ENCODE peak calls at places on chromosomes 1 and 21, in six cellular contexts. P is MM.1S, I is body of pancreas, Y is pancreas, E is PC-9, Q is left ventricle myocardium inferior. M is an unnamed sample. For H3K27me3, the result is how much of the 10 kb centered on the place peaks cover.

GRCh38 chr1:57162607-57163235 is 196.9 kb upstream of the C8B start:
- DNase-seq in P (no peak), I (no peak), Y (no peak), E (no peak), Q (peak), M (no peak)

GRCh38 chr21:32733356-32733755 is 5.5 kb upstream of the SYNJ1 start:
- DNase-seq in P (no peak), I (no peak), Y (no peak), E (no peak), Q (no peak), M (no peak)

GRCh38 chr1:24139846-24140425 is 3.0 kb downstream of the IL22RA1 start:
- DNase-seq in P (no peak), I (peak), Y (no peak), E (no peak), Q (no peak), M (no peak)

GRCh38 chr1:180155202-180155682 is 573 bp downstream of the QSOX1 start:
- DNase-seq in P (no peak), I (peak), Y (peak), E (no peak), Q (no peak), M (peak)

GRCh38 chr1:19388980-19389379 is 76.9 kb downstream of the SLC66A1 start:
- DNase-seq in P (no peak), I (no peak), Y (no peak), E (no peak), Q (no peak), M (no peak)

GRCh38 chr1:219905524-219905923 is 22.8 kb downstream of the SLC30A10 start:
- DNase-seq in P (no peak), I (no peak), Y (no peak), E (no peak), Q (no peak), M (no peak)

GRCh38 chr1:236685917-236686814 is at the start of gene ACTN2:
- DNase-seq in P (no peak), I (peak), Y (peak), E (no peak), Q (peak), M (peak)

GRCh38 chr1:208850441-208850840 is 606.3 kb upstream of the PLXNA2 start:
- DNase-seq in P (no peak), I (no peak), Y (no peak), E (no peak), Q (no peak), M (no peak)

GRCh38 chr1:207499573-207499972 is 3.6 kb downstream of the CR1 start:
- DNase-seq in P (peak), I (peak), Y (peak), E (peak), Q (peak), M (no peak)

GRCh38 chr1:115647000-115647399 is 5.2 kb downstream of the VANGL1 start:
- DNase-seq in P (no peak), I (no peak), Y (no peak), E (no peak), Q (no peak), M (no peak)

GRCh38 chr1:205963352-205963751 is 20.1 kb upstream of the SLC26A9 start:
- DNase-seq in P (no peak), I (no peak), Y (no peak), E (no peak), Q (no peak), M (no peak)

GRCh38 chr1:87641996-87642395 is 313.3 kb downstream of the LMO4 start:
- DNase-seq in P (no peak), I (no peak), Y (no peak), E (no peak), Q (no peak), M (no peak)

GRCh38 chr1:203028784-203029553 is 2.7 kb downstream of the PPFIA4 start:
- DNase-seq in P (no peak), I (no peak), Y (no peak), E (no peak), Q (no peak), M (no peak)

GRCh38 chr1:54002544-54003248 is 15.3 kb downstream of the LDLRAD1 start:
- DNase-seq in P (no peak), I (no peak), Y (no peak), E (no peak), Q (no peak), M (no peak)

GRCh38 chr1:33176362-33176850 is 5.4 kb downstream of the TRIM62 start:
- DNase-seq in P (no peak), I (no peak), Y (no peak), E (peak), Q (no peak), M (no peak)

GRCh38 chr1:29124366-29125236 is 898 bp upstream of the TMEM200B start:
- DNase-seq in P (peak), I (peak), Y (peak), E (peak), Q (peak), M (peak)

GRCh38 chr1:151964510-151964909 is 29.1 kb downstream of the S100A10 start:
- DNase-seq in P (no peak), I (no peak), Y (no peak), E (no peak), Q (no peak), M (no peak)

GRCh38 chr1:54972436-54972835 is 8.0 kb upstream of the TMEM61 start:
- DNase-seq in P (no peak), I (no peak), Y (no peak), E (no peak), Q (no peak), M (no peak)

GRCh38 chr1:178088651-178089050 is 5.3 kb upstream of the RASAL2 start:
- DNase-seq in P (no peak), I (no peak), Y (no peak), E (no peak), Q (no peak), M (no peak)

GRCh38 chr1:117335376-117336086 is 31.7 kb upstream of the MAN1A2 start:
- DNase-seq in P (no peak), I (no peak), Y (no peak), E (no peak), Q (no peak), M (no peak)

GRCh38 chr1:30081379-30082102 is 641.8 kb downstream of the MATN1 start:
- DNase-seq in P (no peak), I (no peak), Y (no peak), E (no peak), Q (no peak), M (no peak)

GRCh38 chr1:224381880-224382548 is 25.3 kb downstream of the CNIH4 start:
- DNase-seq in P (no peak), I (no peak), Y (no peak), E (no peak), Q (no peak), M (no peak)

GRCh38 chr1:155250633-155251449 is 4.4 kb downstream of the ENTREP3 start:
- DNase-seq in P (peak), I (peak), Y (peak), E (peak), Q (peak), M (peak)

GRCh38 chr1:209860293-209860881 is 32.6 kb downstream of the UTP25 start:
- DNase-seq in P (peak), I (peak), Y (peak), E (peak), Q (peak), M (peak)

GRCh38 chr1:145711213-145711651 is 4.1 kb upstream of the PDZK1 start:
- DNase-seq in P (no peak), I (no peak), Y (no peak), E (no peak), Q (no peak), M (no peak)

GRCh38 chr1:180609643-180610555 is 21.9 kb upstream of the XPR1 start:
- DNase-seq in P (no peak), I (peak), Y (peak), E (no peak), Q (no peak), M (no peak)

GRCh38 chr1:230730979-230731378 is 16.2 kb upstream of the CAPN9 start:
- DNase-seq in P (no peak), I (peak), Y (no peak), E (no peak), Q (no peak), M (no peak)

GRCh38 chr1:107514841-107515240 is 374.0 kb downstream of the NTNG1 start:
- DNase-seq in P (no peak), I (no peak), Y (no peak), E (no peak), Q (no peak), M (no peak)

GRCh38 chr1:10650591-10651216 is 145.7 kb downstream of the CASZ1 start:
- DNase-seq in P (no peak), I (no peak), Y (no peak), E (no peak), Q (no peak), M (no peak)

GRCh38 chr21:38875694-38876492 is 70.2 kb downstream of the ETS2 start:
- DNase-seq in P (no peak), I (no peak), Y (no peak), E (no peak), Q (no peak), M (no peak)

GRCh38 chr1:235952950-235953615 is 86.4 kb upstream of the LYST start:
- DNase-seq in P (no peak), I (no peak), Y (no peak), E (no peak), Q (no peak), M (peak)

GRCh38 chr1:92356956-92357355 is 58.1 kb downstream of the RPAP2 start:
- DNase-seq in P (no peak), I (no peak), Y (no peak), E (no peak), Q (no peak), M (no peak)

DNA sequence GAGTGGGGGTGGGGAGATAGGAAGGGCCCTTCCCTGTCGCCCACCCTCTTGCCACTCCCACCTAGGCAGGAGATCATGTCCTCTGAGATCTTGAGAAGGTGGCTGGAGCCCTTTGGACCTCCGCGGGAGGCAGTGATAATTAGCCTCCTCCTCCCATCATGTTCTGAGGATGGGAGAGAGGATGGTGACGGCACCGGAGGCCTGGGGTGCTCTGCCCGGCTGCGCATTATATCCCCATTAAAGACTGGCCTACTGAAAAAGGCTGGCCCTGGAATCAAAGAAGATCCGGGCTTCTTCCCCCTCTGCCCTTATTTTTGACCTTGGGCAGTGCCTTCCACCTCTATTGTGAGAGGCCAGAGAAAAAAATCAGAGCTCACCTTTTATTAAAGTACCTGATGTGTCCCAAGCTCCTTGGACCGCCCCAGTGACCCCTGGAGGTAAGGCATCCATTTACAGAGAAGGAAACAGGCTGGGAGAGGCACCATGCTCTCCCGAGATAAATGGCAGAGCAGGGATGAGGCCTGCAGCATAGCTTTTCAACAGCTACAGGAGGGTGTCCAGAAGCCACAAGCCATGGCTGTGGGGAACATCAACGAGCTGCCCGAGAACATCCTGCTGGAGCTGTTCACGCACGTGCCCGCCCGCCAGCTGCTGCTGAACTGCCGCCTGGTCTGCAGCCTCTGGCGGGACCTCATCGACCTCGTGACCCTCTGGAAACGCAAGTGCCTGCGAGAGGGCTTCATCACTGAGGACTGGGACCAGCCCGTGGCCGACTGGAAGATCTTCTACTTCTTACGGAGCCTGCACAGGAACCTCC is 794 bp downstream of the FBXO44 start:
- DNase-seq in P (no peak), I (no peak), Y (peak), E (no peak), Q (no peak), M (no peak)
- TF ChIP-seq CTCF in P (no peak), I (no peak), Y (no peak), E (no peak), Q (no peak), M (no peak)

DNA sequence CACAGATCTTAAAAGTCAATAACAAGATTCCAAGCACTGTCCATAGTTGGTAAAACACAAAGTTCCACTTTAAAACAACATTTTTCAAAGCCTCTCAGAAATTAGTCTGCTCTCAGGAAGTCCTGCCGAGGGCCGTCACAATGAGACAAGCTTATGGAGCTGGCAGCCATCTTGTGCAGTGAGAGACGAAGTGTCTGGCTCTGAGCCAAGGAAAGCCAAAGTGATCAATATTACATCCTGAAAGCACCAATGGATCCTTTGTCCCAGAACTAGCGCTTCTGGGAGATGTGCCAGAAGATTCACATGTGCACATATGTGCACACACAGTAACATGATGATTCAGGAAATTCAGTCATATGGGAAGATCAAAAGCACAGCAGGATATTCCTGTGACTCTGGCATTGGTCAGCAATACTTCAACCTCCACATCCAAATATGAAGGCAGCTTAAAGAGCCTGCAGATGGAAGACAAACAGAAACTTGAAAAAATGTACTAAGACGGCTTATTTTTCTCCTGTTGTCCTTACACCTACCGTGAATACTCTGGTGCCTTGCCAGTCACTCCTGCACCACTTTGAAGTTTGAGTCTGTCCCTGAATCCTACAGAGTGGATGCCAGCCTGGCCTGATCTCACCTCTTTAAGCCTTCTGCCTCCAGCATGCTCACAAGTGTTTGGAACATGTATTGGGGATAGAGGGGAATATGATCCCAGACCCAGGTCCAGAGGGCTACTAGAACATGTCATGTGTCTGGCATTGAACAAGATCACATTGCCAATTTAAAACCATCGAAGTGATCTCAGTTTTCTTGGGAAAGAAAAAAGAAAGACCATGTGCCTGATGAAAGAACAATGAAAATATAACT is 44.5 kb upstream of the PRRX1 start:
- DNase-seq in P (peak), I (no peak), Y (peak), E (no peak), Q (no peak), M (no peak)
- H3K4me3 ChIP-seq in P (no peak), I (no peak), Y (no peak), E (no peak), Q (no peak), M (no peak)

GRCh38 chr1:147591993-147592392 is 50.7 kb downstream of the BCL9 start:
- DNase-seq in P (no peak), I (no peak), Y (no peak), E (no peak), Q (no peak), M (no peak)
- H3K27me3 ChIP-seq in P (under half), I (under half), Y (under half), E (under half), Q (under half), M (under half)

GRCh38 chr1:86356247-86356646 is 39.9 kb downstream of the ODF2L start:
- DNase-seq in P (no peak), I (no peak), Y (no peak), E (no peak), Q (no peak), M (no peak)
- TF ChIP-seq CTCF in P (peak), I (no peak), Y (no peak), E (no peak), Q (no peak), M (peak)

GRCh38 chr21:42525676-42526378 is 12.2 kb downstream of the SLC37A1 start:
- DNase-seq in P (no peak), I (no peak), Y (no peak), E (no peak), Q (no peak), M (no peak)

GRCh38 chr21:42523941-42524340 is 10.3 kb downstream of the SLC37A1 start:
- DNase-seq in P (no peak), I (no peak), Y (no peak), E (no peak), Q (no peak), M (no peak)

GRCh38 chr21:42524341-42525227 is 10.9 kb downstream of the SLC37A1 start:
- DNase-seq in P (peak), I (no peak), Y (peak), E (no peak), Q (peak), M (peak)

GRCh38 chr21:42526379-42526727 is 12.7 kb downstream of the SLC37A1 start:
- DNase-seq in P (no peak), I (peak), Y (peak), E (no peak), Q (peak), M (no peak)

GRCh38 chr21:42525228-42525604 is 11.6 kb downstream of the SLC37A1 start:
- DNase-seq in P (peak), I (no peak), Y (no peak), E (no peak), Q (no peak), M (no peak)
- H3K4me3 ChIP-seq in P (peak), I (no peak), Y (no peak), E (no peak), Q (peak), M (peak)

GRCh38 chr1:35619237-35620121 is 21.8 kb downstream of the PSMB2 start:
- DNase-seq in P (no peak), I (no peak), Y (no peak), E (no peak), Q (no peak), M (no peak)

GRCh38 chr1:35623832-35624231 is 17.5 kb downstream of the PSMB2 start:
- DNase-seq in P (peak), I (no peak), Y (no peak), E (no peak), Q (no peak), M (no peak)

DNA sequence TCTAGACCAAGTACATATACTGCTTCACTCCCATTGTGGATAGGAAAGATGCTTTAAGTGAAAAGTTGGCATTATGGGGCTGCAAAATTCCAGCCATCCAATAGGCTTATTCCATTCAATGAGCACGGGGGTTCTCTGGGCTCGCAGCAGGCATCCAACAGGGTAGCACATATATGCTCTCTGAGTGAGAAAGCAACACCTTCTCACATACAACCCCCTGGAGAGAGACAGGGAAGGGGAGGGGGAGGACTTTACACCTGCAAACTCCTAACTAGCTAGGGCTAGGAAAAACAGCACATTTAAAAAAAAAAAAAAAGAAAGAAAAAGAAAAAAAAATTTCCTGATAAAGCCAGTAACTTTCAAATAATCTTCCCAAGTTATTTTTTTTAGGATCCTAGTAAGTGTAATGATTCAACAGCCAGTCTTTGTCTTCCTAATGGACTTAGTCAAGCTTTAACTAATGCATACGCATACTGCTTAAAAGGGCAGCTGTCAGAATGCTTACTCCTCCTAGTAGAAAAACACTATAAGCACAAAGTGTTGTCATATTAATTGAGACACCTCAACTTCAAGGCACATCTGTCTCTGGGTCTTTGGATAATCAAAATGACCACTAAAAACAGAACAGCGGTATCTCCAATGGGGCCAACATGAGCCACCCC is 18.7 kb downstream of the PSMB2 start:
- DNase-seq in P (no peak), I (no peak), Y (no peak), E (no peak), Q (no peak), M (no peak)
- H3K27me3 ChIP-seq in P (under half), I (under half), Y (under half), E (under half), Q (under half), M (under half)

GRCh38 chr1:3790501-3790923 is 5.8 kb downstream of the LRRC47 start:
- DNase-seq in P (no peak), I (no peak), Y (no peak), E (no peak), Q (no peak), M (no peak)

GRCh38 chr1:3790952-3791351 is 5.3 kb downstream of the LRRC47 start:
- DNase-seq in P (no peak), I (no peak), Y (no peak), E (no peak), Q (no peak), M (no peak)

GRCh38 chr1:3795453-3796214 is 664 bp downstream of the LRRC47 start:
- DNase-seq in P (no peak), I (no peak), Y (no peak), E (no peak), Q (no peak), M (no peak)

GRCh38 chr1:3799976-3800685 is 3.8 kb upstream of the LRRC47 start:
- DNase-seq in P (no peak), I (no peak), Y (no peak), E (no peak), Q (no peak), M (no peak)

GRCh38 chr1:3796215-3797193 is at the start of gene LRRC47:
- DNase-seq in P (peak), I (peak), Y (peak), E (peak), Q (peak), M (peak)
- TF ChIP-seq CTCF in P (no peak), I (peak), Y (no peak), E (no peak), Q (peak), M (no peak)

DNA sequence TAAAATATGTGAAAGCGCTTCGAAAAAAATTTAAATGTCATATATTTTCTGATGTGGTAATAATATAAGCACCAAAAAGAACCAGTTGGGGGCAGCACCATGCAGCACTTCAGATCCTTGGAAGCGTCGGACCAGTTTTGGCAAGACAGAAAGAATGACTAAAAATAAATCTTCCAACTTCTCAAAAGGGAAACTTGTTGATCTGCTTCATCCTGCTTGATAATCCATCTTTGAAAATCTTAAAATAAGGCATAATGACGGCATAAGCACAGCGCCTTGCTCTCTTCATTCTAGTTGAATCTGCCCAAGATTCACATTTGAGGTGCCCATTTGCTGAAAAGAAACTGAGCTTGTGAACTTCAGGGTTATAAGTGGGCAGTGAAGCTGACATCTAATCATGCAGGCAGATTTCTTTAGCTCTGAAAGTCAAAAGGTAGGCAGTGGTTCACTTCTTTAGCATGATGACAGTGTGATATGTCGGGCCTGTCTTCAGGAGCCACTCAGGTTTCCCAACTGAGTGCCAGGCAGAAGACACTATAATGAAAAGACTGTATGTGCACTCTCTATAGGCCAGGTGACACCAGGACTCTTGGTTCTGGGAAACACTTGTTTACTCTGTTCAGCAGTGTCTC is 19.8 kb upstream of the MUTYH start:
- DNase-seq in P (peak), I (peak), Y (no peak), E (peak), Q (peak), M (no peak)
- H3K4me3 ChIP-seq in P (peak), I (no peak), Y (no peak), E (no peak), Q (peak), M (no peak)

GRCh38 chr1:153253693-153254092 is 5.8 kb upstream of the LORICRIN start:
- DNase-seq in P (peak), I (no peak), Y (no peak), E (no peak), Q (no peak), M (no peak)
- H3K27me3 ChIP-seq in P (under half), I (under half), Y (under half), E (under half), Q (half or more), M (under half)